ENCODE peak calls at places on chromosomes 7 and 10, in four cellular contexts. Z is sigmoid colon, D is astrocyte of the cerebellum, Y is HFF-Myc. U is an unnamed sample.

GRCh38 chr7:55254242-55254595 is 110.9 kb upstream of the LANCL2 start:
- DNase-seq in Y (no peak), Z (no peak), D (no peak), U (no peak)

GRCh38 chr7:84025332-84025927 is 169.2 kb downstream of the SEMA3A start:
- DNase-seq in D (peak; percentile 97), Y (peak; percentile 79), Z (peak; percentile 63), U (peak; percentile 94)

GRCh38 chr10:61860964-61861758 is 40.3 kb upstream of the ARID5B start:
- DNase-seq in Y (no peak), D (no peak), Z (no peak), U (no peak)

GRCh38 chr7:41312235-41312634 is 390.7 kb downstream of the INHBA start:
- DNase-seq in Y (no peak), D (no peak), Z (no peak), U (no peak)

GRCh38 chr10:93741367-93741766 is 16.4 kb upstream of the LGI1 start:
- DNase-seq in D (no peak), Y (no peak), Z (no peak), U (no peak)

GRCh38 chr7:31146026-31146425 is 93.9 kb downstream of the ADCYAP1R1 start:
- DNase-seq in Z (no peak), Y (no peak), D (no peak), U (no peak)

GRCh38 chr7:66095010-66095409 is 19.4 kb downstream of the ASL start:
- DNase-seq in Z (no peak), Y (no peak), D (no peak), U (no peak)

GRCh38 chr10:100730739-100731602 is 14.4 kb upstream of the PAX2 start:
- DNase-seq in D (no peak), Y (no peak), Z (no peak), U (no peak)

GRCh38 chr7:45268013-45268412 is 110.4 kb downstream of the RAMP3 start:
- DNase-seq in Z (no peak), Y (no peak), D (no peak), U (no peak)

GRCh38 chr10:13158401-13158800 is 3.0 kb upstream of the MCM10 start:
- DNase-seq in D (no peak), Y (no peak), Z (no peak), U (no peak)

GRCh38 chr10:112475565-112476233 is 28.7 kb downstream of the VTI1A start:
- DNase-seq in D (peak; percentile 12), Z (no peak), Y (no peak), U (no peak)
- TF ChIP-seq CTCF in D (peak; percentile 30), Z (no peak), Y (peak; percentile 32), U (peak; percentile 39)

GRCh38 chr7:145957160-145957890 is 159.3 kb upstream of the CNTNAP2 start:
- DNase-seq in D (no peak), Z (no peak), Y (no peak), U (no peak)
- H3K4me3 ChIP-seq in D (no peak overlapping the region), Z (no peak overlapping the region), Y (no peak overlapping the region), U (no peak overlapping the region)

GRCh38 chr7:103065666-103066065 is 8.9 kb downstream of the FBXL13 start:
- DNase-seq in Z (no peak), D (no peak), Y (peak; percentile 14), U (no peak)
- TF ChIP-seq CTCF in Z (no peak), D (peak; percentile 39), Y (peak; percentile 70), U (peak; percentile 54)

DNA sequence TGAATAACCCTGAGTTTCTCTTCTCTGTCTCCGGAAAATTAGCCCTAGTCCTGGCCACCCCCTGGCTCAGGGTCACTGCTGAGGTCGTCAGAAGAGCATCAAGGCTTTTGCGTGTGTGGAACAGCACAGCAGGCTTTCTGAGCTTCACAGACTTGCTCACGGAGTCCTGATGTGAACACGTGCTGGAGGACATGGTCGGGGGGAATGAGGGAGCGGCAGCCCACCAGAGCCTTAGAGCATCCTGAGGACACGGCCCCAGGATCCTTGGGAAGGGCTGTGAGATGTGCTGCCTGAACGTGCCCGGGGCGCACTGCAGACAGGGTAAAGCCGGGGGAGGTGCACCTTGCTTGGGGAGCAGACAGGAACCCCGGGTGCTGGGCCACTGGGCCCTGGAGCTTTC is 28.8 kb downstream of the TMEM120A start:
- DNase-seq in D (no peak), Z (no peak), Y (no peak), U (no peak)
- H3K4me3 ChIP-seq in D (no peak overlapping the region), Z (no peak overlapping the region), Y (no peak overlapping the region), U (no peak overlapping the region)

GRCh38 chr7:4133491-4134044 is 548.5 kb upstream of the FOXK1 start:
- DNase-seq in Z (peak; percentile 34), Y (no peak), D (no peak), U (no peak)

GRCh38 chr7:4128161-4128560 is 553.9 kb upstream of the FOXK1 start:
- DNase-seq in D (no peak), Z (no peak), Y (no peak), U (no peak)

GRCh38 chr7:4129481-4130122 is 552.5 kb upstream of the FOXK1 start:
- DNase-seq in Z (peak; percentile 44), D (no peak), Y (no peak), U (no peak)

GRCh38 chr7:4132221-4132620 is 549.9 kb upstream of the FOXK1 start:
- DNase-seq in D (no peak), Y (no peak), Z (peak; percentile 53), U (no peak)

GRCh38 chr7:4131043-4131442 is 551.1 kb upstream of the FOXK1 start:
- DNase-seq in Z (peak; percentile 14), Y (no peak), D (no peak), U (no peak)
- TF ChIP-seq CTCF in Z (no peak), Y (no peak), D (no peak), U (no peak)

DNA sequence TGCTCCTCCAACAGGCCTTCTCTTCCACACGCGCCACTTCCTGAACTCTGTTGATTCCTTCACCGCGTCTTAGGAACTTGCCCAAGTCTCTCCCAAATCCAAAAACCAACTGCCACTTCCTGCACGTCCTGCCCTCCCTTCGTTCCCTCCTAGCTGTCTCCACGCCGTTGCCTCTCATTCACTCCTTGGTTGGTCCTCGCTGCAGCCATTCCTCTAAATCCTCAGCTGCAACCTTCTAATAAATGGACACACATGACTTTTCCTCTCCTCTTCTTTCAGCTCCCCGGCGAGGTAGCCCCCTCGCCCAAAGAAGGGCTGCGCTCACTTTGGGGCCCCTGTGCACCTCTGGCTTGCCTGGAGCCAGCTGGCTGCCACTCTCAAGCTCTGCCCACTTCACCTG is 110.2 kb downstream of the XRCC2 start:
- DNase-seq in Y (no peak), Z (no peak), D (no peak), U (no peak)
- H3K4me3 ChIP-seq in Y (no peak overlapping the region), Z (no peak overlapping the region), D (no peak overlapping the region), U (no peak overlapping the region)

GRCh38 chr10:10930979-10931743 is 86.5 kb upstream of the CELF2 start:
- DNase-seq in D (no peak), Y (no peak), Z (no peak), U (no peak)
- TF ChIP-seq CTCF in D (no peak), Y (peak; percentile 6), Z (no peak), U (peak; percentile 2)

DNA sequence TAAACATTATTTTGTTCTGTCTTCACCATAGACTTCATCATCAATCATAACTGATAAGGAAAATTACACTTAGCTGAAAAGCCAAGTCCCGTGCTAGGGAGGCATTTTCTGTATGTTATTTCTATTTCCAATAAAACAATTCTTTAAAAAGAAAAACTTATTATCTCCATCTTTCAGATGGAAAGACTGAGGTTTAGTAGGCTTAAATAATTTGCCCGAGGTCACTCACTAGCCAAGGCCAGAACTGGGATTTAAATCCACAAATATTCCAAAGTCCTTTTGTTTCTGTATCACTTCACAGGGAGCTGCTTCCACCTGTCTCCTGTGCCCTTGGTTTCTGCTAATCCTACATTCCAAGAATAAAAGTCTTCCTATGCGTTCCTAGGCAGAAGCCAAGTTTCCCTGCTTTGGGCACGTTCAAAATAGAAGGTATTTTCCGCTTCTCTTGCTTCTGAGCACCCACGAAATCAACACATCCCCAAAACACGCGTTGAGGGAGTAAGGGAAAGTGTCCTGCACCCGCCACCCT is 720 bp downstream of the CPVL start:
- DNase-seq in D (no peak), Z (no peak), Y (no peak), U (no peak)
- H3K4me3 ChIP-seq in D (peak overlapping the region; percentile 52), Z (peak overlapping the region; percentile 24), Y (no peak overlapping the region), U (peak overlapping the region; percentile 33)